ENCODE peak calls at places on chromosomes 6 and 20, in four cellular contexts. B, G, Y and I are unnamed samples.

GRCh38 chr6:168021581-168021980 is 24.1 kb downstream of the KIF25 start:
- DNase-seq in Y (no peak), G (no peak), B (no peak), I (no peak)

GRCh38 chr6:7216941-7217621 is 95.9 kb downstream of the SSR1 start:
- DNase-seq in G (no peak), Y (no peak), B (no peak), I (no peak)

GRCh38 chr20:5910192-5910591 is 40.1 kb downstream of the TRMT6 start:
- DNase-seq in B (no peak), Y (no peak), G (no peak), I (no peak)

GRCh38 chr6:154187714-154188113 is 148.7 kb downstream of the OPRM1 start:
- DNase-seq in Y (no peak), G (no peak), B (no peak), I (no peak)

GRCh38 chr6:31055401-31055800 is 45.1 kb downstream of the MUC22 start:
- DNase-seq in G (no peak), Y (no peak), B (no peak), I (no peak)

GRCh38 chr20:11235058-11235457 is 561.3 kb upstream of the JAG1 start:
- DNase-seq in G (no peak), Y (no peak), B (no peak), I (no peak)

GRCh38 chr6:35601331-35602132 is 87.2 kb downstream of the FKBP5 start:
- DNase-seq in Y (no peak), G (no peak), B (no peak), I (peak)

GRCh38 chr6:36028887-36029324 is 1.3 kb downstream of the MAPK14 start:
- DNase-seq in B (no peak), G (no peak), Y (no peak), I (peak)

GRCh38 chr6:151729829-151730495 is 77.5 kb upstream of the ESR1 start:
- DNase-seq in B (no peak), G (no peak), Y (no peak), I (no peak)

GRCh38 chr6:38141716-38142115 is 322.2 kb downstream of the ZFAND3 start:
- DNase-seq in Y (no peak), B (no peak), G (no peak), I (no peak)

GRCh38 chr6:109002100-109002697 is 92.4 kb downstream of the SESN1 start:
- DNase-seq in B (no peak), Y (no peak), G (no peak), I (no peak)

GRCh38 chr20:53208110-53208908 is 236.2 kb downstream of the TSHZ2 start:
- DNase-seq in G (peak), B (peak), Y (no peak), I (no peak)

GRCh38 chr6:157912326-157912725 is 69.3 kb upstream of the SYNJ2 start:
- DNase-seq in Y (no peak), G (no peak), B (no peak), I (no peak)

GRCh38 chr6:137313928-137314855 is 95.0 kb upstream of the IFNGR1 start:
- DNase-seq in Y (peak), G (peak), B (peak), I (peak)

GRCh38 chr20:46174469-46175126 is 56.5 kb downstream of the CD40 start:
- DNase-seq in G (peak), B (peak), Y (no peak), I (peak)

GRCh38 chr6:170095273-170095976 is 195.5 kb downstream of the DLL1 start:
- DNase-seq in G (peak), Y (no peak), B (no peak), I (no peak)

GRCh38 chr6:150006961-150007464 is 18.3 kb downstream of the RAET1L start:
- DNase-seq in Y (no peak), B (peak), G (peak), I (no peak)

GRCh38 chr6:85126448-85127178 is 323.3 kb upstream of the NT5E start:
- DNase-seq in G (peak), Y (no peak), B (peak), I (peak)

GRCh38 chr6:111358454-111358853 is 124.6 kb downstream of the REV3L start:
- DNase-seq in B (no peak), Y (no peak), G (no peak), I (no peak)

GRCh38 chr20:36175475-36175995 is 21.0 kb downstream of the EPB41L1 start:
- DNase-seq in B (no peak), G (no peak), Y (no peak), I (no peak)

GRCh38 chr6:133251688-133252087 is 10.5 kb downstream of the EYA4 start:
- DNase-seq in G (no peak), Y (no peak), B (no peak), I (no peak)

GRCh38 chr20:7924692-7925091 is 15.6 kb downstream of the HAO1 start:
- DNase-seq in B (no peak), Y (no peak), G (no peak), I (peak)

GRCh38 chr20:56554869-56555268 is 21.8 kb downstream of the FAM209B start:
- DNase-seq in G (no peak), Y (peak), B (peak), I (peak)

GRCh38 chr6:170179925-170180324 is 111.0 kb downstream of the DLL1 start:
- DNase-seq in B (no peak), Y (no peak), G (no peak), I (no peak)

GRCh38 chr6:26594730-26595632 is 1.8 kb upstream of the ABT1 start:
- DNase-seq in G (peak), Y (no peak), B (peak), I (peak)

DNA sequence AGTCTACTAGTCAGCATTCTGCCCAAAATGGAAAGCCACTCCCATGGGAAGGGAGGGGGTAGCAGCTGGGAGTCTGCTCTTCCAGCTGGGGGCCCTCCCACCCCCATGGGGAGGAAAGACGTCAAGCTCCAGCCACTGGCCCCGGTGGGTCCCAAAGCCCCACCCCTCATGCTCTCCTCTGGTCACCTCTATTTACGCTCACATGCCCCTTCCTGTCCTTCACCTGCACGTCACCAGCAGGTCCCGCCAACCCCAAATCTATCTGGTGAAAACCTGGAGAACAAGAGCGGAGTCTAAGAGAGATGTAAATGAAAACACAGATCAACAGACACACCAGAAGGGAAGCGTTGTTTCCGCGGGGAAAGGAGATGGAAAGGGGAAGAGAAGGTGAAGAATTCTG is 30.0 kb upstream of the ZBP1 start:
- DNase-seq in Y (no peak), G (no peak), B (no peak), I (no peak)
- TF ChIP-seq CBX5 in Y (no peak), G (no peak), B (no peak), I (no peak)

DNA sequence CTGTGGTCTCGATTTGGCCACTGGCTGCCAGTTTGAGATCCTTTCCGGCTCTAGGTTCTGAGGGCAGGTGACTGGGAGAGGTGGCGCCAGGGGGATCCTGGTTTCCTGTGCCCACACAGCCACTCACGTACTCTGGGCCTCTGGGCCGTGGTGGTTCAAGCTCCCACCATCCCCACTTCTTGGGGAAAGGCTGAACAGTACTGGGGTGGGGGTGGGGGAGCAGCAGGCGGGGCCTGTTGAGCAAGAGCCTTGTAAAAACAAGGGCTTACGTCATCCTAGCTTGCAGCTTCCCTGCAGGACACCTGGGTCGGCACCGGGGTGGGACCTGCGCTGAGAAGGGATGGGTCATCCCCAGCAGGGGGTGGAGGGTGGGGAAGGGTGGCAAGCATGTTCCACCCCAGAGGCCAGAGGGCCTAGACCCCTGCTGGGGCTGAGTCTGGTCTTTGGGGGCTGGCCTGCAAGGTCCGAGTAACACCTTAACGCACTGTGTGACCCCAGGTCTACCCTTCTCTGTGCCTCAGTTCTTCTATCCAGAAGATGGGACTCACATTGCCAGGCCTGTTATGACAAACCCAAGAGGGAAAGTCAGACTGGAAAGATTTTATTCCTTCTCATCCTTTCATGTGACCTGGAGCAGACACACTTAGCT is 3.1 kb upstream of the CEBPB start:
- DNase-seq in G (no peak), B (peak), Y (no peak), I (peak)
- TF ChIP-seq POLR2A in G (no peak), B (peak), Y (no peak), I (no peak)

GRCh38 chr6:106247733-106248132 is 77.8 kb downstream of the ATG5 start:
- DNase-seq in B (no peak), Y (peak), G (no peak), I (no peak)

GRCh38 chr6:106244521-106244920 is 81.0 kb downstream of the ATG5 start:
- DNase-seq in Y (no peak), G (no peak), B (no peak), I (no peak)

GRCh38 chr6:106244931-106245330 is 80.6 kb downstream of the ATG5 start:
- DNase-seq in Y (peak), B (no peak), G (no peak), I (no peak)

GRCh38 chr6:106249658-106250057 is 75.9 kb downstream of the ATG5 start:
- DNase-seq in Y (no peak), G (no peak), B (no peak), I (no peak)

GRCh38 chr6:106247293-106247692 is 78.3 kb downstream of the ATG5 start:
- DNase-seq in B (no peak), G (no peak), Y (peak), I (no peak)
- TF ChIP-seq CBX5 in B (no peak), G (no peak), Y (no peak), I (no peak)

GRCh38 chr6:106520711-106521367 is 108.5 kb downstream of the RTN4IP1 start:
- DNase-seq in B (peak), Y (peak), G (no peak), I (no peak)

GRCh38 chr6:106518748-106519147 is 110.5 kb downstream of the RTN4IP1 start:
- DNase-seq in Y (no peak), G (no peak), B (no peak), I (no peak)

GRCh38 chr6:106522557-106522956 is 106.7 kb downstream of the RTN4IP1 start:
- DNase-seq in B (no peak), G (no peak), Y (no peak), I (no peak)

GRCh38 chr6:106517699-106518098 is 111.6 kb downstream of the RTN4IP1 start:
- DNase-seq in B (no peak), Y (no peak), G (no peak), I (no peak)

GRCh38 chr6:106519460-106520394 is 109.6 kb downstream of the RTN4IP1 start:
- DNase-seq in G (no peak), B (peak), Y (peak), I (no peak)
- TF ChIP-seq POLR2A in G (no peak), B (no peak), Y (peak), I (no peak)

DNA sequence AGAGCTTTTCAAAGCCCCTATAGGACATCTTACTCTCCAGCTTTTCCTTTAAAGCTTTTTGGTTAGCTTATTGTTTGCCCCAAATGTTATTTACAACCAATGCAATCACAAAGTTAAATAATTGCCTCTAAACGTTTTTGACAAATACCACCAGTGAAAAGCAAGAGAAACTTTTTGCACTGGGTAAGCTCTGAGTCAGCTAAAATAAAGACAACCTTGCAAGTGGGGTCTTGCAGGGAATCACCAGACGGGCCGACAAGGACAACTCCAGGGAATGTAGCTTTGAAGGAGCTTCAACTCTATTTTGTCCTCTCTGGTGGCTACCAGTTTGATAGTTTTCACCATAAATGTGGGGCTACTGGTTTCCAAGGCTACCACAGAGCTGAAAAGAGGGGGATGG is 14.7 kb upstream of the PSMF1 start:
- DNase-seq in G (no peak), Y (no peak), B (no peak), I (no peak)
- TF ChIP-seq CBX5 in G (no peak), Y (no peak), B (no peak), I (no peak)

GRCh38 chr6:44043036-44043478 is 84.2 kb downstream of the MRPL14 start:
- DNase-seq in B (no peak), G (no peak), Y (no peak), I (peak)
- TF ChIP-seq POLR2A in B (no peak), G (no peak), Y (no peak), I (no peak)

DNA sequence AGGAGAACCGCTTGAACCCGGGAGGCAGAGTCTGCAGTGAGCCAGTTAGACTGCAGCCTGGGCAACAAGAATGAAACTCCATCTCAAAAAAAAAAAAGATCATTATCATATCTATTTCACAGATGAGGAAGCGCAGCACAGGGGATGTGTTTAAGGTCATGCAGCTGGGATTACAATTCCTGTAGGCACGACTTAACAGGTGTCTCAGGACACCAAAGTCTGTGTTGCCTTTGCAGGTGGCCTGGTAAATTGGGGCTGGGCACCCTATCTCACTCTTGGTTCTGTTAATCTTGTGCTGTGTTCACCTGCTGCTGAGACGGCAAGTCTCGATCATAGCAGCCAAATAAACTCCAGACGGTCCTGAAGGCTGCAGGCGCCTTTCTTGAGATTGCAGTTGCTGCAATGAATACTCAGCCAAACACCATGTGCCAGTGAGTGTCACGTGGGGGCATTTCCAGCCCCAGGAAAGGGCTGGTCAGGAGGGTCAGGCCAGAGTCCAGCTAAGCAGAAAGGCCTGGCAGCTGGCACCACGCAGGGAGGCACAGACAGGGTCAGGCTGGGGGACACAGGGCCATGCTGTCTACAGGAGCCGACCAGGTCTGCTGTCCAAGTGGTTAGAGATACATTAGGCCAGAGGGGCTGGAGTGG is 55.8 kb downstream of the FGD2 start:
- DNase-seq in Y (no peak), G (no peak), B (no peak), I (no peak)
- TF ChIP-seq CBX5 in Y (no peak), G (no peak), B (no peak), I (no peak)

GRCh38 chr6:3884007-3884745 is 35.0 kb downstream of the FAM50B start:
- DNase-seq in B (no peak), G (no peak), Y (no peak), I (no peak)

GRCh38 chr6:3885262-3886036 is 36.3 kb downstream of the FAM50B start:
- DNase-seq in Y (no peak), B (peak), G (no peak), I (peak)

GRCh38 chr6:3882865-3883264 is 33.7 kb downstream of the FAM50B start:
- DNase-seq in G (no peak), B (no peak), Y (no peak), I (no peak)

GRCh38 chr6:3888153-3888957 is 39.2 kb downstream of the FAM50B start:
- DNase-seq in Y (no peak), G (no peak), B (no peak), I (no peak)

DNA sequence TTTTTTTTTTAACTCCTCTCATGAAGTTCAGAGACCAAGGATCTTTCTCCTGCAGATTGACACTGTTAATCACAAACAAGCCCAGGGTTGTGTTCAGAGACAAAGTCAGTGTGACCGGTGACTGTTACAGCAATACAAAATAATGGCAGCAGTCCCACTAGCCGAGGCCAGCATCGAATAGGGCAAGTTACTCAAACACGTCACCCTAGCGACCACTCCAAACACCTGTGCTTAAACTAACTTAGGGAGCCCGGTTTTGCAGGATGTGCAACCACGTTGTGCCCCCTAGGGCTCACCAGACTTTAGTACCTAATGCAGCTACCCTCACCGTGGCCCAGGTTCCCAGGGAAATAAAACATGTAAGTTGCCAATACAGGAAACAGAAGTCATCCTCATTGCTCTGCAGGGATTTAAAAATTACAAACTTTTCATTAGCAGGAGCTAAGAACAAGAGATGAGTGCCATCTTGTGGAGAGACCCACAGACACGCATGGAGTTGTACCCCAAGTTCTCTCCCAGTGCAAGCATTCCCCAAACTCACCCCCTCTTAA is 38.1 kb downstream of the FAM50B start:
- DNase-seq in G (no peak), Y (peak), B (no peak), I (peak)
- TF ChIP-seq POLR2A in G (no peak), Y (no peak), B (no peak), I (no peak)

DNA sequence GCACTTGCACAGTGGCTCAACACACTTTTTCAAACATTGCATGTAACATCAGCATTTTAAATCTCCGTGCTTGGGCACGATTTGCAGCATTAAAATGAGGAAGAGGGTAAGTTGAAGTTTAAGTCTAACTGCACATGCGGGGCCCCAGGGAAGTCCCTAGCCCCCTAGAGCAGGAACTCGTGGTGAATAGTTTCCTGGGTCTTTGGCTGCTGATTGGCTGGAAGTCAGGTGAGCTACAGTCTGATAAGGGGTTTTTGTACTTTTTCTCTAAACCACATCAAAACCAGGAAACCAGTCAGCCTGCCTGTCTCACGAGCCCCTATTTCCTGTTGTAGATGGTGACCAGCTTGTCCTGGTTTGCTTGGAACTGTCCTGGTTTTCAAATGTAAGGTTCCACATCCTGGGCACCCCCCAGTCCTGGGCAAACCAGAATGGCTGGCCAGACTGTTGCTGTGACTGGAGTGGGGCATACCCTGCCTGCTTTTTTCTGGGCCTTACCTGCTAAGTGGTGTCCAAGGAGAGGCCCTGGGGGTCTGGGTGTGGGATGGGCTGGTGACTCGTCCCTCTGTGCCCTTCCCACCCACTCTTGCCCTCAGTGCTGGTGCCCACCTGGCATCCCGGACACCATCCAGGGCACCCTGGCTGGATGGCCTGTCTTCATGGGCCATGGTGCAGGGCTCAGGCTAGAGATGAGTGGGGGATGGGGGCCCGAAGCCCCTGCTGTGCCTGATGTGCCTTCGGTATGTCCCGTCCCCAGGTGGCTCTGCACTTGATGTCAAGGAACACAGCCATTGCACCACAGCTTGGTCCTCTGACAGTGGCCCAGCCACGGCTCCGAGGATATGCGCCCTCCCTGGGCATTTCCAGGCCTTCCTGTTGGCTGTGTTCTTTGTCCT is 31.8 kb downstream of the SUN5 start:
- DNase-seq in Y (peak), B (no peak), G (peak), I (no peak)
- TF ChIP-seq CBX5 in Y (no peak), B (no peak), G (no peak), I (no peak)